ENCODE peak calls at places on chromosomes 7 and 10, in nine cellular contexts. O is OCI-LY7; M is hypothalamus; Z is SHP77; L is hepatic stellate cell; C is neural progenitor cell; H is choroid plexus epithelial cell; E is ascending aorta; D is stimulated activated naive CD8-positive, alpha-beta T cell treated with anti-CD3 and anti-CD28 coated beads, Interleukin-15, Interleukin-2, amounts not matched to agents 100 U/mL and 50 U/mL, for 24 hours. R is an unnamed sample.
A peak's percentile ranks its signal among the peaks of the same experiment; 100 is the strongest.

GRCh38 chr7:76507723-76508406 is 2.5 kb upstream of the UPK3B start:
- DNase-seq in L (no peak), M (no peak), E (no peak), O (no peak), Z (no peak), C (peak; percentile 1), D (no peak), H (peak; percentile 16), R (no peak)

GRCh38 chr7:101363734-101364374 is 1.2 kb downstream of the COL26A1 start:
- DNase-seq in D (peak; percentile 77), H (peak; percentile 69), O (peak; percentile 61), Z (peak; percentile 12), L (peak; percentile 76), M (peak; percentile 39), C (peak; percentile 89), E (peak; percentile 74), R (peak; percentile 25)

GRCh38 chr7:122384528-122384927 is 80.0 kb upstream of the FEZF1 start:
- DNase-seq in O (no peak), E (no peak), M (no peak), H (no peak), L (no peak), Z (no peak), C (no peak), D (no peak), R (no peak)

GRCh38 chr10:92464364-92464763 is 109.5 kb downstream of the IDE start:
- DNase-seq in H (no peak), L (no peak), O (no peak), M (no peak), D (no peak), C (no peak), E (no peak), Z (no peak), R (no peak)

GRCh38 chr10:12165992-12166775 is 29.5 kb downstream of the NUDT5 start:
- DNase-seq in O (no peak), Z (no peak), L (no peak), C (no peak), E (no peak), D (no peak), H (no peak), M (no peak), R (no peak)

GRCh38 chr7:129741743-129742213 is 130.3 kb downstream of the NRF1 start:
- DNase-seq in C (peak; percentile 66), Z (peak; percentile 92), E (no peak), M (peak; percentile 13), D (no peak), O (no peak), H (no peak), L (no peak), R (peak; percentile 85)

GRCh38 chr10:12782537-12782936 is 219.0 kb downstream of the CCDC3 start:
- DNase-seq in E (no peak), L (peak; percentile 27), Z (peak; percentile 8), M (no peak), O (peak; percentile 53), H (peak; percentile 61), D (peak; percentile 62), C (peak; percentile 52), R (peak; percentile 4)

GRCh38 chr10:71767420-71768035 is 5.8 kb downstream of the VSIR start:
- DNase-seq in O (no peak), L (peak; percentile 58), M (no peak), H (peak; percentile 80), E (no peak), C (no peak), Z (no peak), D (no peak), R (no peak)

GRCh38 chr10:11298116-11298515 is 280.4 kb downstream of the CELF2 start:
- DNase-seq in L (no peak), O (no peak), E (peak; percentile 57), C (no peak), M (no peak), Z (no peak), D (no peak), H (peak; percentile 40), R (no peak)

GRCh38 chr7:156479596-156479995 is 161.0 kb upstream of the RNF32 start:
- DNase-seq in L (no peak), O (no peak), D (no peak), M (no peak), H (no peak), Z (no peak), C (no peak), E (no peak), R (no peak)

GRCh38 chr10:78805176-78805575 is 263.6 kb upstream of the ZMIZ1 start:
- DNase-seq in H (peak; percentile 97), L (peak; percentile 90), M (no peak), D (no peak), E (peak; percentile 81), C (no peak), Z (no peak), O (no peak), R (no peak)

GRCh38 chr7:139753693-139754111 is 24.1 kb downstream of the HIPK2 start:
- DNase-seq in E (peak; percentile 50), O (no peak), D (no peak), L (no peak), H (no peak), Z (no peak), C (no peak), M (no peak), R (peak; percentile 33)

GRCh38 chr10:22345301-22346086 is at the start of gene SPAG6:
- DNase-seq in L (no peak), E (peak; percentile 73), Z (no peak), O (no peak), D (peak; percentile 66), M (peak; percentile 40), H (no peak), C (peak; percentile 90), R (peak; percentile 48)

GRCh38 chr10:35882422-35883150 is 240.5 kb upstream of the FZD8 start:
- DNase-seq in C (peak; percentile 59), D (no peak), O (no peak), Z (no peak), M (no peak), H (no peak), E (no peak), L (no peak), R (no peak)

GRCh38 chr7:108404509-108405435 is 51.5 kb downstream of the NRCAM start:
- DNase-seq in Z (no peak), H (no peak), O (no peak), D (no peak), M (no peak), E (no peak), C (no peak), L (no peak), R (no peak)

GRCh38 chr10:127977368-127978009 is 70.6 kb downstream of the PTPRE start:
- DNase-seq in Z (no peak), C (no peak), H (peak; percentile 65), L (no peak), M (peak; percentile 77), D (peak; percentile 39), E (peak; percentile 91), O (no peak), R (no peak)

GRCh38 chr7:29748286-29749099 is 57.8 kb upstream of the WIPF3 start:
- DNase-seq in O (peak; percentile 27), H (peak; percentile 78), E (no peak), L (no peak), C (peak; percentile 71), Z (peak; percentile 74), D (no peak), M (no peak), R (peak; percentile 64)

GRCh38 chr10:23157691-23158369 is 34.3 kb upstream of the PTF1A start:
- DNase-seq in H (peak; percentile 71), C (peak; percentile 74), M (no peak), L (no peak), D (no peak), Z (peak; percentile 77), E (no peak), O (peak; percentile 64), R (peak; percentile 21)